ENCODE peak calls at places on chromosomes 6 and 20, in eight cellular contexts. One of them, this sample, is unnamed. For H3K27me3, the result is how much of the 10 kb centered on the place peaks cover.

GRCh38 chr20:1813101-1813529 is 82.1 kb upstream of the SIRPA start:
- DNase-seq in breast epithelium: no peak
- DNase-seq in esophagus squamous epithelium: no peak
- DNase-seq in body of pancreas: no peak
- DNase-seq in IMR-90: peak
- DNase-seq in adrenal gland: peak
- DNase-seq in stomach: peak
- DNase-seq in gastrocnemius medialis: no peak
- DNase-seq in this sample: peak

GRCh38 chr6:56541736-56542366 is 100.8 kb downstream of the DST start:
- DNase-seq in stomach: no peak
- DNase-seq in body of pancreas: no peak
- DNase-seq in adrenal gland: no peak
- DNase-seq in IMR-90: no peak
- DNase-seq in breast epithelium: no peak
- DNase-seq in esophagus squamous epithelium: no peak
- DNase-seq in gastrocnemius medialis: no peak
- DNase-seq in this sample: no peak

GRCh38 chr20:19880256-19881079 is 122.4 kb downstream of the RIN2 start:
- DNase-seq in body of pancreas: no peak
- DNase-seq in esophagus squamous epithelium: no peak
- DNase-seq in stomach: no peak
- DNase-seq in gastrocnemius medialis: no peak
- DNase-seq in adrenal gland: peak
- DNase-seq in IMR-90: peak
- DNase-seq in breast epithelium: no peak
- DNase-seq in this sample: no peak

GRCh38 chr20:62319346-62319909 is 16.6 kb downstream of the ADRM1 start:
- DNase-seq in body of pancreas: no peak
- DNase-seq in gastrocnemius medialis: no peak
- DNase-seq in stomach: no peak
- DNase-seq in breast epithelium: no peak
- DNase-seq in adrenal gland: no peak
- DNase-seq in esophagus squamous epithelium: no peak
- DNase-seq in IMR-90: no peak
- DNase-seq in this sample: peak

GRCh38 chr20:49166534-49167449 is 21.3 kb downstream of the STAU1 start:
- DNase-seq in body of pancreas: no peak
- DNase-seq in adrenal gland: no peak
- DNase-seq in esophagus squamous epithelium: no peak
- DNase-seq in gastrocnemius medialis: no peak
- DNase-seq in stomach: no peak
- DNase-seq in IMR-90: no peak
- DNase-seq in breast epithelium: no peak
- DNase-seq in this sample: no peak

GRCh38 chr6:95084867-95085266 is 492.5 kb upstream of the MANEA start:
- DNase-seq in adrenal gland: no peak
- DNase-seq in breast epithelium: no peak
- DNase-seq in body of pancreas: no peak
- DNase-seq in esophagus squamous epithelium: no peak
- DNase-seq in gastrocnemius medialis: no peak
- DNase-seq in IMR-90: no peak
- DNase-seq in stomach: no peak
- DNase-seq in this sample: no peak

GRCh38 chr6:88367248-88367647 is 201.1 kb upstream of the CNR1 start:
- DNase-seq in breast epithelium: no peak
- DNase-seq in stomach: no peak
- DNase-seq in adrenal gland: no peak
- DNase-seq in esophagus squamous epithelium: no peak
- DNase-seq in body of pancreas: no peak
- DNase-seq in IMR-90: no peak
- DNase-seq in gastrocnemius medialis: no peak
- DNase-seq in this sample: no peak

GRCh38 chr6:24117016-24117415 is 9.0 kb upstream of the NRSN1 start:
- DNase-seq in esophagus squamous epithelium: no peak
- DNase-seq in breast epithelium: no peak
- DNase-seq in IMR-90: no peak
- DNase-seq in gastrocnemius medialis: no peak
- DNase-seq in body of pancreas: no peak
- DNase-seq in stomach: no peak
- DNase-seq in adrenal gland: no peak
- DNase-seq in this sample: no peak

GRCh38 chr6:33374359-33374910 is 17.2 kb upstream of the KIFC1 start:
- DNase-seq in IMR-90: no peak
- DNase-seq in gastrocnemius medialis: no peak
- DNase-seq in body of pancreas: no peak
- DNase-seq in stomach: no peak
- DNase-seq in breast epithelium: no peak
- DNase-seq in adrenal gland: no peak
- DNase-seq in esophagus squamous epithelium: no peak
- DNase-seq in this sample: no peak

GRCh38 chr6:34982424-34982852 is 93.4 kb downstream of the ANKS1A start:
- DNase-seq in stomach: no peak
- DNase-seq in adrenal gland: peak
- DNase-seq in esophagus squamous epithelium: no peak
- DNase-seq in IMR-90: peak
- DNase-seq in breast epithelium: no peak
- DNase-seq in gastrocnemius medialis: no peak
- DNase-seq in body of pancreas: no peak
- DNase-seq in this sample: no peak

GRCh38 chr20:39004508-39004907 is 42.4 kb downstream of the DHX35 start:
- DNase-seq in adrenal gland: no peak
- DNase-seq in body of pancreas: no peak
- DNase-seq in esophagus squamous epithelium: no peak
- DNase-seq in IMR-90: no peak
- DNase-seq in gastrocnemius medialis: no peak
- DNase-seq in breast epithelium: no peak
- DNase-seq in stomach: peak
- DNase-seq in this sample: no peak

GRCh38 chr6:29530671-29531310 is 28.7 kb downstream of the UBD start:
- DNase-seq in body of pancreas: no peak
- DNase-seq in stomach: no peak
- DNase-seq in adrenal gland: no peak
- DNase-seq in breast epithelium: no peak
- DNase-seq in IMR-90: no peak
- DNase-seq in gastrocnemius medialis: no peak
- DNase-seq in esophagus squamous epithelium: no peak
- DNase-seq in this sample: no peak

GRCh38 chr6:122567034-122567433 is 43.2 kb upstream of the PKIB start:
- DNase-seq in adrenal gland: no peak
- DNase-seq in IMR-90: no peak
- DNase-seq in breast epithelium: no peak
- DNase-seq in stomach: no peak
- DNase-seq in esophagus squamous epithelium: no peak
- DNase-seq in gastrocnemius medialis: no peak
- DNase-seq in body of pancreas: no peak
- DNase-seq in this sample: no peak

GRCh38 chr6:132758689-132759088 is 985 bp upstream of the VNN2 start:
- DNase-seq in stomach: no peak
- DNase-seq in esophagus squamous epithelium: no peak
- DNase-seq in adrenal gland: no peak
- DNase-seq in IMR-90: no peak
- DNase-seq in gastrocnemius medialis: no peak
- DNase-seq in body of pancreas: no peak
- DNase-seq in breast epithelium: no peak
- DNase-seq in this sample: no peak
- H3K27me3 ChIP-seq in stomach: under half
- H3K27me3 ChIP-seq in esophagus squamous epithelium: under half
- H3K27me3 ChIP-seq in adrenal gland: under half
- H3K27me3 ChIP-seq in IMR-90: under half
- H3K27me3 ChIP-seq in gastrocnemius medialis: under half
- H3K27me3 ChIP-seq in body of pancreas: under half
- H3K27me3 ChIP-seq in breast epithelium: under half
- H3K27me3 ChIP-seq in this sample: under half

DNA sequence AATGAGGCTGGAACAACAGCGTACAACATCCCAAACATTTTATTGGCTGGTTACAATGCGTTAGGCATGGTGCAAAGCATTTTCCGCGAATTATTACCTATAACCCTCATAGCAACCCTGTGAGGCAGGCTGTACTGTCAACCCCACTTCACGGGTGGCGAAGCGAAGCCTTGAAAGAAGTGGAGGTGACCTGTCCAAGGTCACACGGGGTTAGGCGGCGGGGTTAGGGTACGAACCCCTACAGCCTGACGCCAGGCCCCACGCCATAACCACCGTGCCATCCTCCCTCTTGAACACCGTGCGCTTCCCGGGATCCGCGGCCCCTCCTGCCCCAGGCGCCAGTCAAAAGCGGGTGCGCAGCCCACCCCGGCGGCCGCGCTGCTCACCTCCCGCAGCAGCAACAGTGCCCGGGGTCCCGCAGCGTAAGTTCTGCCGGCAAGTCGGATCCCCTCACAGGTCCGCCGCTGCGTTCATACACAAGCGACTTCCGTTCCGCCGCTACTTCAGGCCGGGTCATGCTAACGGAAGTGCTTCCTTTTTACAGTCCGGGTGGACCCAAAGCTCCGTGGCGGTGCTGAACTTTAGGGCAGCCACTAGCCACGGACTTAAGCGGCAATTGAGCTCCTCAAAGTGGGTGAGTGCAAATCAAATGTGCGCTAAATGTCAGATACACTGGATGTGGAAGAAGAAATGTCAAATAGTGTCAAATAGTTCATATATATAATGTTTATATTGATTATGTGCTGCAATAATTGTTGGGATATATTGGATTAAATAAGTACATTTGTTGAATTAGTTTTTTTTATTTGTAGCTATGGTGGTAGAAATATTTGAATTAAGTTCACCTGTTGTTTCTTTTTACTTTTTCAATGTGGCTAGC is at the start of gene CDK5RAP1:
- DNase-seq in gastrocnemius medialis: peak
- DNase-seq in body of pancreas: peak
- DNase-seq in esophagus squamous epithelium: peak
- DNase-seq in stomach: peak
- DNase-seq in breast epithelium: peak
- DNase-seq in adrenal gland: peak
- DNase-seq in IMR-90: peak
- DNase-seq in this sample: peak
- TF ChIP-seq POLR2A in gastrocnemius medialis: no peak
- TF ChIP-seq POLR2A in body of pancreas: peak
- TF ChIP-seq POLR2A in esophagus squamous epithelium: no peak
- TF ChIP-seq POLR2A in stomach: no peak
- TF ChIP-seq POLR2A in breast epithelium: no peak
- TF ChIP-seq POLR2A in adrenal gland: peak
- TF ChIP-seq POLR2A in IMR-90: peak
- TF ChIP-seq POLR2A in this sample: no peak

DNA sequence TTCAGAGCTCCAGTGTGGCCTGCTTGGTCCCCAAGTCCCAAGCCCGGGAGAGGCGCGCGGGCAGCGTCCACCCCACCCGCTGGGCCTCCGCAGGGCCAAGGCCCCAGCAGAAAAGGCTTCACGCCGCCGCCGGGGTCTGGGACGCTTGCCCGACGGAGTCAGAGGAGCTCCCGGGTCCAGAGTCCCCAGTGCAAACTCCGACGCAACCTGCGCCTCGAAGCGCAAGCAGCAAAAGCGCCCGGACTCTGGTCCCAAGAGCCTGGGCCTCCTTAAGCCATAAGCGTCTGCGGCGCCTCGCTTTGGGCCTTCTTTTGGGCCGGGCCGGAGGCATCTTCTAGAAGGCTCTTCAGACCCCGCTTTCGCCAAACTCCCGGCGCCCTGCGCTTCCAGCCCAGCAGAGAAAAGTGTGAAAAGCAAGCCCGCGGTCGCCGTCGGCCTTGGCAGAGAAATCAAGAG is 1.4 kb downstream of the TBX18 start:
- DNase-seq in stomach: no peak
- DNase-seq in esophagus squamous epithelium: no peak
- DNase-seq in gastrocnemius medialis: no peak
- DNase-seq in breast epithelium: no peak
- DNase-seq in body of pancreas: no peak
- DNase-seq in adrenal gland: peak
- DNase-seq in IMR-90: no peak
- DNase-seq in this sample: peak
- H3K27me3 ChIP-seq in stomach: half or more
- H3K27me3 ChIP-seq in esophagus squamous epithelium: half or more
- H3K27me3 ChIP-seq in gastrocnemius medialis: half or more
- H3K27me3 ChIP-seq in breast epithelium: under half
- H3K27me3 ChIP-seq in body of pancreas: under half
- H3K27me3 ChIP-seq in adrenal gland: half or more
- H3K27me3 ChIP-seq in IMR-90: half or more
- H3K27me3 ChIP-seq in this sample: half or more

GRCh38 chr20:45952861-45953260 is 18.4 kb downstream of the PCIF1 start:
- DNase-seq in esophagus squamous epithelium: no peak
- DNase-seq in adrenal gland: no peak
- DNase-seq in IMR-90: no peak
- DNase-seq in body of pancreas: no peak
- DNase-seq in breast epithelium: no peak
- DNase-seq in gastrocnemius medialis: no peak
- DNase-seq in stomach: no peak
- DNase-seq in this sample: no peak

GRCh38 chr20:45950330-45950646 is 15.8 kb downstream of the PCIF1 start:
- DNase-seq in esophagus squamous epithelium: no peak
- DNase-seq in breast epithelium: no peak
- DNase-seq in adrenal gland: peak
- DNase-seq in stomach: no peak
- DNase-seq in gastrocnemius medialis: no peak
- DNase-seq in body of pancreas: no peak
- DNase-seq in IMR-90: no peak
- DNase-seq in this sample: no peak

GRCh38 chr20:45951925-45952834 is 17.7 kb downstream of the PCIF1 start:
- DNase-seq in IMR-90: no peak
- DNase-seq in adrenal gland: peak
- DNase-seq in breast epithelium: no peak
- DNase-seq in esophagus squamous epithelium: no peak
- DNase-seq in gastrocnemius medialis: no peak
- DNase-seq in stomach: no peak
- DNase-seq in body of pancreas: no peak
- DNase-seq in this sample: no peak

GRCh38 chr20:45949542-45950329 is 15.3 kb downstream of the PCIF1 start:
- DNase-seq in esophagus squamous epithelium: no peak
- DNase-seq in IMR-90: no peak
- DNase-seq in stomach: no peak
- DNase-seq in breast epithelium: no peak
- DNase-seq in body of pancreas: no peak
- DNase-seq in gastrocnemius medialis: no peak
- DNase-seq in adrenal gland: peak
- DNase-seq in this sample: no peak

GRCh38 chr20:45951474-45951873 is 17.0 kb downstream of the PCIF1 start:
- DNase-seq in adrenal gland: no peak
- DNase-seq in stomach: no peak
- DNase-seq in IMR-90: no peak
- DNase-seq in esophagus squamous epithelium: no peak
- DNase-seq in breast epithelium: no peak
- DNase-seq in body of pancreas: no peak
- DNase-seq in gastrocnemius medialis: no peak
- DNase-seq in this sample: no peak
- TF ChIP-seq POLR2A in adrenal gland: no peak
- TF ChIP-seq POLR2A in stomach: no peak
- TF ChIP-seq POLR2A in IMR-90: no peak
- TF ChIP-seq POLR2A in esophagus squamous epithelium: no peak
- TF ChIP-seq POLR2A in breast epithelium: no peak
- TF ChIP-seq POLR2A in body of pancreas: no peak
- TF ChIP-seq POLR2A in gastrocnemius medialis: no peak
- TF ChIP-seq POLR2A in this sample: no peak

This sample was measured in heart left ventricle.